ENCODE peak calls at places on chromosomes 12 and 14, in six cellular contexts. N is BE2C, D is ascending aorta, Y is fibroblast of mammary gland, Z is GM12864, L is endothelial cell of umbilical vein. F is an unnamed sample.

GRCh38 chr12:119406322-119406721 is 71.8 kb downstream of the CCDC60 start:
- DNase-seq in N (no peak), D (no peak), Y (no peak), Z (no peak), L (no peak), F (no peak)

GRCh38 chr14:49865431-49865859 is 12.9 kb upstream of the NEMF start:
- DNase-seq in N (peak), D (peak), Y (peak), Z (no peak), L (peak), F (peak)

GRCh38 chr12:75890141-75890540 is 141.4 kb downstream of the PHLDA1 start:
- DNase-seq in N (no peak), D (no peak), Y (peak), Z (no peak), L (no peak), F (no peak)

GRCh38 chr14:74913986-74914573 is 9.0 kb downstream of the RPS6KL1 start:
- DNase-seq in N (peak), D (peak), Y (peak), Z (no peak), L (peak), F (peak)

GRCh38 chr12:23140710-23141109 is 515.7 kb downstream of the ETNK1 start:
- DNase-seq in N (no peak), D (no peak), Y (no peak), Z (no peak), L (peak), F (no peak)

GRCh38 chr14:96567289-96567899 is 65.2 kb downstream of the PAPOLA start:
- DNase-seq in N (no peak), D (no peak), Y (peak), Z (no peak), L (peak), F (no peak)

GRCh38 chr12:6328945-6329692 is 12.8 kb downstream of the TNFRSF1A start:
- DNase-seq in N (peak), D (no peak), Y (no peak), Z (no peak), L (no peak), F (no peak)

GRCh38 chr12:67667276-67668073 is 18.9 kb downstream of the DYRK2 start:
- DNase-seq in N (no peak), D (peak), Y (peak), Z (no peak), L (peak), F (no peak)

GRCh38 chr12:112555621-112556233 is 137.0 kb downstream of the PTPN11 start:
- DNase-seq in N (no peak), D (no peak), Y (no peak), Z (no peak), L (no peak), F (no peak)

GRCh38 chr12:69647178-69647577 is 36.5 kb upstream of the LRRC10 start:
- DNase-seq in N (no peak), D (no peak), Y (no peak), Z (no peak), L (no peak), F (no peak)

GRCh38 chr12:25249951-25250738 is 584 bp downstream of the KRAS start:
- DNase-seq in N (peak), D (peak), Y (peak), Z (no peak), L (peak), F (peak)

GRCh38 chr14:25413058-25413457 is 363.1 kb upstream of the STXBP6 start:
- DNase-seq in N (no peak), D (no peak), Y (no peak), Z (no peak), L (no peak), F (no peak)

GRCh38 chr14:25406818-25407217 is 356.9 kb upstream of the STXBP6 start:
- DNase-seq in N (peak), D (no peak), Y (peak), Z (no peak), L (peak), F (no peak)

GRCh38 chr14:25411933-25412757 is 362.2 kb upstream of the STXBP6 start:
- DNase-seq in N (no peak), D (no peak), Y (peak), Z (no peak), L (no peak), F (no peak)
- TF ChIP-seq CTCF in N (peak), D (no peak), Y (peak), Z (no peak), L (peak), F (peak)

GRCh38 chr12:113647048-113647447 is 175.4 kb upstream of the LHX5 start:
- DNase-seq in N (peak), D (no peak), Y (no peak), Z (no peak), L (no peak), F (no peak)
- TF ChIP-seq CTCF in N (peak), D (no peak), Y (no peak), Z (peak), L (no peak), F (peak)

DNA sequence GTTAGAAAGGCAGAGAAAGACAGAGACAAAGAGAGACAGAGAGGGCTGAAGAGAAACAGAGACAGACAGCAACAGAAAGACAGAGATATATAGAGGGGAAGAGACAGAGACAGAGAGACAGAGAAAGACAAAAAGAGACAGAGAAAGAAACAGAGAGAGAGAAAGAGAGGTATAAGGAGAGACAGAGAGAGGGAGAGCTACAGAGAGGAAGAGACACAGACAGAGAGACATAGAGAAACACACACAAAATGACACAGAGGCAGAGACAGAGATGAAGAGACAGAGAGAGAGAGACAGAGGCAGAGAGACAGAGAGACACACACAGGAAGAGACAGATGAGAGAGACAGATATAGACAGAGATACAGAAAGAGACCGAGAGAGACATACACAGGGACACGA is 168.6 kb downstream of the TMEM121 start:
- DNase-seq in N (no peak), D (no peak), Y (no peak), Z (no peak), L (no peak), F (no peak)
- TF ChIP-seq CTCF in N (no peak), D (no peak), Y (no peak), Z (no peak), L (no peak), F (no peak)

GRCh38 chr12:56258068-56258819 is at the start of gene ANKRD52:
- DNase-seq in N (peak), D (peak), Y (peak), Z (peak), L (peak), F (peak)
- TF ChIP-seq CTCF in N (peak), D (peak), Y (no peak), Z (peak), L (peak), F (peak)

DNA sequence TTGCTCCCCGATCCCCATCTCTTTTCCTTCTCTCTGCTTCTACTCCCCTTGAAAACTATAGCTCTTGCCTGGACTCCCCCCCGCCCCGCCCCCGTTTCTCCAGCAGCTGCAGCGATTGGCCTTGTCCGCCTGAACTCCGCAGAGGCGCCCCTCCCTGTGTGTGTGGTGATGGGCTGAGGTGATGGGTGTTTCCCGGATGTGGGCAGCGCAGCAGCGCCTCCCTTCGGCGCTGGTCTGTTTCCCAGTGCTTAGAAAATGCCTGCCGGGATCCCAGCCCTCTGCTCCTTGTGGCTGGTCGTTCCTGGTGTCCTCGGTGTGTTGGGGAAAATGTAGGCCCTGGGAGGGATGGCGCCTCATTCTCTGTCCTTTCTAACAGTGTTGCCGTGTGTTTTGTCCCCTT is 43.3 kb downstream of the GALNT8 start:
- DNase-seq in N (peak), D (no peak), Y (peak), Z (no peak), L (no peak), F (no peak)
- TF ChIP-seq CTCF in N (peak), D (no peak), Y (peak), Z (no peak), L (no peak), F (peak)

GRCh38 chr12:60981473-60981872 is 1278.7 kb upstream of the USP15 start:
- DNase-seq in N (no peak), D (no peak), Y (no peak), Z (no peak), L (no peak), F (no peak)

GRCh38 chr12:60980558-60980957 is 1279.6 kb upstream of the USP15 start:
- DNase-seq in N (no peak), D (no peak), Y (no peak), Z (no peak), L (no peak), F (no peak)

GRCh38 chr12:60977966-60978365 is 1282.2 kb upstream of the USP15 start:
- DNase-seq in N (no peak), D (no peak), Y (no peak), Z (no peak), L (no peak), F (no peak)
- TF ChIP-seq CTCF in N (no peak), D (no peak), Y (no peak), Z (no peak), L (no peak), F (peak)

F was measured in progenitor cell of endocrine pancreas.